ENCODE peak calls at places on chromosomes 2 and 18, in eight cellular contexts. One of them, this sample, is unnamed.

GRCh38 chr2:235494716-235495372 is 1.0 kb downstream of the AGAP1 start:
- DNase-seq in AG09319: no peak
- DNase-seq in CD4-positive, alpha-beta T cell: no peak
- DNase-seq in kidney epithelial cell: no peak
- DNase-seq in heart left ventricle: peak
- DNase-seq in RWPE1: peak
- DNase-seq in MCF 10A: peak
- DNase-seq in endothelial cell: peak
- DNase-seq in this sample: peak

GRCh38 chr2:240353086-240353798 is 82.2 kb upstream of the GPC1 start:
- DNase-seq in kidney epithelial cell: no peak
- DNase-seq in MCF 10A: no peak
- DNase-seq in AG09319: no peak
- DNase-seq in RWPE1: no peak
- DNase-seq in heart left ventricle: no peak
- DNase-seq in CD4-positive, alpha-beta T cell: no peak
- DNase-seq in endothelial cell: no peak
- DNase-seq in this sample: no peak

GRCh38 chr2:46568212-46569009 is 89.0 kb downstream of the TMEM247 start:
- DNase-seq in AG09319: no peak
- DNase-seq in kidney epithelial cell: no peak
- DNase-seq in CD4-positive, alpha-beta T cell: no peak
- DNase-seq in RWPE1: no peak
- DNase-seq in endothelial cell: no peak
- DNase-seq in heart left ventricle: no peak
- DNase-seq in MCF 10A: no peak
- DNase-seq in this sample: no peak

GRCh38 chr2:213004197-213004821 is 147.1 kb downstream of the IKZF2 start:
- DNase-seq in kidney epithelial cell: no peak
- DNase-seq in heart left ventricle: no peak
- DNase-seq in AG09319: no peak
- DNase-seq in MCF 10A: no peak
- DNase-seq in CD4-positive, alpha-beta T cell: no peak
- DNase-seq in endothelial cell: no peak
- DNase-seq in RWPE1: no peak
- DNase-seq in this sample: no peak

GRCh38 chr2:9002313-9002636 is 1.2 kb downstream of the MBOAT2 start:
- DNase-seq in CD4-positive, alpha-beta T cell: no peak
- DNase-seq in AG09319: no peak
- DNase-seq in MCF 10A: no peak
- DNase-seq in heart left ventricle: no peak
- DNase-seq in kidney epithelial cell: no peak
- DNase-seq in endothelial cell: no peak
- DNase-seq in RWPE1: no peak
- DNase-seq in this sample: no peak

GRCh38 chr2:149612122-149612521 is 24.5 kb upstream of the MMADHC start:
- DNase-seq in heart left ventricle: no peak
- DNase-seq in AG09319: no peak
- DNase-seq in endothelial cell: no peak
- DNase-seq in CD4-positive, alpha-beta T cell: no peak
- DNase-seq in kidney epithelial cell: no peak
- DNase-seq in RWPE1: no peak
- DNase-seq in MCF 10A: no peak
- DNase-seq in this sample: no peak

GRCh38 chr2:18546586-18546985 is 13.9 kb downstream of the RDH14 start:
- DNase-seq in CD4-positive, alpha-beta T cell: no peak
- DNase-seq in MCF 10A: no peak
- DNase-seq in RWPE1: no peak
- DNase-seq in AG09319: no peak
- DNase-seq in heart left ventricle: no peak
- DNase-seq in kidney epithelial cell: no peak
- DNase-seq in endothelial cell: no peak
- DNase-seq in this sample: no peak

GRCh38 chr18:7945882-7946281 is 378.8 kb downstream of the PTPRM start:
- DNase-seq in kidney epithelial cell: peak
- DNase-seq in MCF 10A: peak
- DNase-seq in RWPE1: peak
- DNase-seq in AG09319: peak
- DNase-seq in endothelial cell: no peak
- DNase-seq in heart left ventricle: no peak
- DNase-seq in CD4-positive, alpha-beta T cell: no peak
- DNase-seq in this sample: no peak

GRCh38 chr2:46985512-46985911 is 69.9 kb upstream of the MCFD2 start:
- DNase-seq in endothelial cell: no peak
- DNase-seq in CD4-positive, alpha-beta T cell: no peak
- DNase-seq in kidney epithelial cell: no peak
- DNase-seq in AG09319: no peak
- DNase-seq in MCF 10A: no peak
- DNase-seq in RWPE1: no peak
- DNase-seq in heart left ventricle: no peak
- DNase-seq in this sample: no peak

GRCh38 chr2:132670104-132670960 is at the start of gene LYPD1:
- DNase-seq in MCF 10A: no peak
- DNase-seq in heart left ventricle: peak
- DNase-seq in endothelial cell: peak
- DNase-seq in RWPE1: no peak
- DNase-seq in CD4-positive, alpha-beta T cell: no peak
- DNase-seq in AG09319: no peak
- DNase-seq in kidney epithelial cell: no peak
- DNase-seq in this sample: peak

GRCh38 chr2:167534443-167534842 is 646.2 kb downstream of the XIRP2 start:
- DNase-seq in kidney epithelial cell: no peak
- DNase-seq in CD4-positive, alpha-beta T cell: no peak
- DNase-seq in heart left ventricle: no peak
- DNase-seq in RWPE1: no peak
- DNase-seq in AG09319: no peak
- DNase-seq in endothelial cell: no peak
- DNase-seq in MCF 10A: no peak
- DNase-seq in this sample: no peak

GRCh38 chr18:22033085-22033484 is 136.3 kb upstream of the GATA6 start:
- DNase-seq in RWPE1: no peak
- DNase-seq in CD4-positive, alpha-beta T cell: no peak
- DNase-seq in heart left ventricle: no peak
- DNase-seq in endothelial cell: no peak
- DNase-seq in AG09319: no peak
- DNase-seq in MCF 10A: no peak
- DNase-seq in kidney epithelial cell: no peak
- DNase-seq in this sample: no peak

GRCh38 chr2:119230630-119231185 is 7.1 kb downstream of the STEAP3 start:
- DNase-seq in kidney epithelial cell: no peak
- DNase-seq in CD4-positive, alpha-beta T cell: no peak
- DNase-seq in heart left ventricle: no peak
- DNase-seq in AG09319: no peak
- DNase-seq in RWPE1: no peak
- DNase-seq in endothelial cell: peak
- DNase-seq in MCF 10A: no peak
- DNase-seq in this sample: no peak

GRCh38 chr2:25817630-25818029 is 60.7 kb downstream of the ASXL2 start:
- DNase-seq in endothelial cell: no peak
- DNase-seq in CD4-positive, alpha-beta T cell: no peak
- DNase-seq in AG09319: no peak
- DNase-seq in kidney epithelial cell: no peak
- DNase-seq in RWPE1: no peak
- DNase-seq in MCF 10A: no peak
- DNase-seq in heart left ventricle: no peak
- DNase-seq in this sample: no peak

GRCh38 chr2:33086400-33087015 is 139.8 kb downstream of the LTBP1 start:
- DNase-seq in CD4-positive, alpha-beta T cell: no peak
- DNase-seq in kidney epithelial cell: no peak
- DNase-seq in MCF 10A: no peak
- DNase-seq in AG09319: no peak
- DNase-seq in heart left ventricle: no peak
- DNase-seq in endothelial cell: no peak
- DNase-seq in RWPE1: peak
- DNase-seq in this sample: no peak
- TF ChIP-seq CTCF in CD4-positive, alpha-beta T cell: no peak
- TF ChIP-seq CTCF in kidney epithelial cell: no peak
- TF ChIP-seq CTCF in MCF 10A: peak
- TF ChIP-seq CTCF in AG09319: no peak
- TF ChIP-seq CTCF in heart left ventricle: peak
- TF ChIP-seq CTCF in endothelial cell: no peak
- TF ChIP-seq CTCF in RWPE1: no peak
- TF ChIP-seq CTCF in this sample: no peak

GRCh38 chr2:24543252-24543651 is 52.2 kb downstream of the NCOA1 start:
- DNase-seq in heart left ventricle: no peak
- DNase-seq in AG09319: no peak
- DNase-seq in MCF 10A: no peak
- DNase-seq in kidney epithelial cell: no peak
- DNase-seq in CD4-positive, alpha-beta T cell: no peak
- DNase-seq in RWPE1: no peak
- DNase-seq in endothelial cell: peak
- DNase-seq in this sample: no peak
- TF ChIP-seq CTCF in heart left ventricle: peak
- TF ChIP-seq CTCF in AG09319: no peak
- TF ChIP-seq CTCF in MCF 10A: no peak
- TF ChIP-seq CTCF in kidney epithelial cell: peak
- TF ChIP-seq CTCF in CD4-positive, alpha-beta T cell: no peak
- TF ChIP-seq CTCF in RWPE1: no peak
- TF ChIP-seq CTCF in endothelial cell: peak
- TF ChIP-seq CTCF in this sample: no peak

GRCh38 chr18:79901665-79902064 is 49.8 kb downstream of the SLC66A2 start:
- DNase-seq in RWPE1: no peak
- DNase-seq in MCF 10A: no peak
- DNase-seq in CD4-positive, alpha-beta T cell: no peak
- DNase-seq in endothelial cell: no peak
- DNase-seq in AG09319: no peak
- DNase-seq in heart left ventricle: no peak
- DNase-seq in kidney epithelial cell: no peak
- DNase-seq in this sample: no peak
- TF ChIP-seq CTCF in RWPE1: no peak
- TF ChIP-seq CTCF in MCF 10A: no peak
- TF ChIP-seq CTCF in CD4-positive, alpha-beta T cell: no peak
- TF ChIP-seq CTCF in endothelial cell: no peak
- TF ChIP-seq CTCF in AG09319: no peak
- TF ChIP-seq CTCF in heart left ventricle: no peak
- TF ChIP-seq CTCF in kidney epithelial cell: no peak
- TF ChIP-seq CTCF in this sample: no peak

GRCh38 chr2:209331291-209331844 is 92.5 kb upstream of the MAP2 start:
- DNase-seq in heart left ventricle: no peak
- DNase-seq in CD4-positive, alpha-beta T cell: no peak
- DNase-seq in RWPE1: peak
- DNase-seq in AG09319: no peak
- DNase-seq in MCF 10A: peak
- DNase-seq in endothelial cell: no peak
- DNase-seq in kidney epithelial cell: no peak
- DNase-seq in this sample: no peak
- TF ChIP-seq CTCF in heart left ventricle: peak
- TF ChIP-seq CTCF in CD4-positive, alpha-beta T cell: no peak
- TF ChIP-seq CTCF in RWPE1: peak
- TF ChIP-seq CTCF in AG09319: peak
- TF ChIP-seq CTCF in MCF 10A: peak
- TF ChIP-seq CTCF in endothelial cell: peak
- TF ChIP-seq CTCF in kidney epithelial cell: peak
- TF ChIP-seq CTCF in this sample: peak

GRCh38 chr18:56789004-56789888 is 138.1 kb downstream of the WDR7 start:
- DNase-seq in heart left ventricle: peak
- DNase-seq in AG09319: no peak
- DNase-seq in MCF 10A: peak
- DNase-seq in CD4-positive, alpha-beta T cell: no peak
- DNase-seq in RWPE1: peak
- DNase-seq in endothelial cell: peak
- DNase-seq in kidney epithelial cell: no peak
- DNase-seq in this sample: no peak
- TF ChIP-seq CTCF in heart left ventricle: peak
- TF ChIP-seq CTCF in AG09319: peak
- TF ChIP-seq CTCF in MCF 10A: peak
- TF ChIP-seq CTCF in CD4-positive, alpha-beta T cell: no peak
- TF ChIP-seq CTCF in RWPE1: peak
- TF ChIP-seq CTCF in endothelial cell: peak
- TF ChIP-seq CTCF in kidney epithelial cell: peak
- TF ChIP-seq CTCF in this sample: peak